ENCODE peak calls at places on chromosomes 11 and 22, in five cellular contexts. O is IMR-90, M is brain microvascular endothelial cell, Y is small intestine, W is Peyer's patch. G is an unnamed sample.
A peak's percentile ranks its signal among the peaks of the same experiment; 100 is the strongest.

GRCh38 chr11:88538088-88538487 is 200.6 kb upstream of the CTSC start:
- DNase-seq in O (peak; percentile 56), M (no peak), Y (no peak), W (no peak), G (no peak)

GRCh38 chr11:69297926-69298777 is 4.2 kb downstream of the MYEOV start:
- DNase-seq in O (peak; percentile 82), M (peak; percentile 62), Y (peak; percentile 76), W (peak; percentile 72), G (no peak)

GRCh38 chr11:114059984-114060401 is 482 bp downstream of the ZBTB16 start:
- DNase-seq in O (no peak), M (no peak), Y (peak; percentile 57), W (peak; percentile 57), G (no peak)

GRCh38 chr22:24444251-24444650 is 16.9 kb downstream of the ADORA2A start:
- DNase-seq in O (no peak), M (no peak), Y (no peak), W (no peak), G (peak; percentile 67)

GRCh38 chr22:19773470-19774040 is 13.0 kb downstream of the TBX1 start:
- DNase-seq in O (no peak), M (no peak), Y (no peak), W (no peak), G (no peak)

GRCh38 chr11:2910401-2910955 is 18.7 kb downstream of the PHLDA2 start:
- DNase-seq in O (no peak), M (no peak), Y (no peak), W (no peak), G (no peak)

GRCh38 chr11:74325649-74326645 is 14.5 kb upstream of the P4HA3 start:
- DNase-seq in O (peak; percentile 94), M (peak; percentile 55), Y (no peak), W (no peak), G (peak; percentile 92)

GRCh38 chr22:38831166-38831945 is 12.5 kb downstream of the NPTXR start:
- DNase-seq in O (peak; percentile 60), M (peak; percentile 66), Y (no peak), W (no peak), G (no peak)

GRCh38 chr11:70472240-70472639 is 73.9 kb downstream of the CTTN start:
- DNase-seq in O (no peak), M (no peak), Y (no peak), W (no peak), G (no peak)

GRCh38 chr11:65576867-65577755 is 1.3 kb downstream of the EHBP1L1 start:
- DNase-seq in O (peak; percentile 43), M (no peak), Y (peak; percentile 89), W (peak; percentile 72), G (peak; percentile 93)

GRCh38 chr22:29330753-29331152 is 15.3 kb upstream of the RASL10A start:
- DNase-seq in O (peak; percentile 77), M (peak; percentile 53), Y (no peak), W (no peak), G (no peak)

GRCh38 chr11:1906623-1907423 is 12.7 kb upstream of the TNNT3 start:
- DNase-seq in O (no peak), M (no peak), Y (no peak), W (no peak), G (no peak)

GRCh38 chr11:132186699-132187098 is 816.3 kb downstream of the NTM start:
- DNase-seq in O (no peak), M (no peak), Y (no peak), W (no peak), G (no peak)

GRCh38 chr11:859394-860131 is 16.9 kb downstream of the TSPAN4 start:
- DNase-seq in O (peak; percentile 85), M (peak; percentile 84), Y (peak; percentile 68), W (no peak), G (no peak)

GRCh38 chr11:15975742-15976141 is 380.6 kb downstream of the SOX6 start:
- DNase-seq in O (no peak), M (no peak), Y (no peak), W (no peak), G (no peak)

GRCh38 chr22:37904572-37905533 is 1.2 kb upstream of the MICALL1 start:
- DNase-seq in O (peak; percentile 99), M (peak; percentile 98), Y (no peak), W (no peak), G (no peak)

GRCh38 chr11:116073854-116074837 is 569.9 kb upstream of the CADM1 start:
- DNase-seq in O (no peak), M (no peak), Y (peak; percentile 74), W (no peak), G (no peak)

GRCh38 chr11:59582006-59582405 is 33.6 kb downstream of the OSBP start:
- DNase-seq in O (no peak), M (no peak), Y (peak; percentile 29), W (no peak), G (no peak)

GRCh38 chr11:19935507-19935906 is 222.9 kb downstream of the NAV2 start:
- DNase-seq in O (peak; percentile 86), M (peak; percentile 80), Y (no peak), W (no peak), G (no peak)

GRCh38 chr22:43389227-43389836 is 22.5 kb upstream of the MPPED1 start:
- DNase-seq in O (no peak), M (no peak), Y (no peak), W (no peak), G (no peak)

GRCh38 chr22:36822581-36822980 is 5.7 kb upstream of the PVALB start:
- DNase-seq in O (no peak), M (no peak), Y (no peak), W (no peak), G (no peak)

GRCh38 chr11:47233989-47234668 is 14.5 kb downstream of the ACP2 start:
- DNase-seq in O (peak; percentile 67), M (peak; percentile 81), Y (peak; percentile 64), W (no peak), G (no peak)

GRCh38 chr22:30860176-30861105 is 108.1 kb downstream of the MORC2 start:
- DNase-seq in O (no peak), M (no peak), Y (no peak), W (no peak), G (no peak)

GRCh38 chr22:32561163-32561562 is 86.6 kb downstream of the FBXO7 start:
- DNase-seq in O (no peak), M (no peak), Y (no peak), W (no peak), G (no peak)
- H3K27ac ChIP-seq in O (no peak overlapping the region), M (no peak overlapping the region), Y (no peak overlapping the region), W (no peak overlapping the region), G (no peak overlapping the region)

GRCh38 chr22:20963201-20964052 is 3.6 kb upstream of the AIFM3 start:
- DNase-seq in O (no peak), M (no peak), Y (no peak), W (no peak), G (no peak)

GRCh38 chr22:20964799-20965103 is 2.3 kb upstream of the AIFM3 start:
- DNase-seq in O (no peak), M (no peak), Y (no peak), W (no peak), G (no peak)

GRCh38 chr22:20962491-20962945 is 4.5 kb upstream of the AIFM3 start:
- DNase-seq in O (no peak), M (no peak), Y (no peak), W (no peak), G (no peak)

GRCh38 chr22:20965104-20965887 is 1.8 kb upstream of the AIFM3 start:
- DNase-seq in O (no peak), M (no peak), Y (no peak), W (no peak), G (no peak)

DNA sequence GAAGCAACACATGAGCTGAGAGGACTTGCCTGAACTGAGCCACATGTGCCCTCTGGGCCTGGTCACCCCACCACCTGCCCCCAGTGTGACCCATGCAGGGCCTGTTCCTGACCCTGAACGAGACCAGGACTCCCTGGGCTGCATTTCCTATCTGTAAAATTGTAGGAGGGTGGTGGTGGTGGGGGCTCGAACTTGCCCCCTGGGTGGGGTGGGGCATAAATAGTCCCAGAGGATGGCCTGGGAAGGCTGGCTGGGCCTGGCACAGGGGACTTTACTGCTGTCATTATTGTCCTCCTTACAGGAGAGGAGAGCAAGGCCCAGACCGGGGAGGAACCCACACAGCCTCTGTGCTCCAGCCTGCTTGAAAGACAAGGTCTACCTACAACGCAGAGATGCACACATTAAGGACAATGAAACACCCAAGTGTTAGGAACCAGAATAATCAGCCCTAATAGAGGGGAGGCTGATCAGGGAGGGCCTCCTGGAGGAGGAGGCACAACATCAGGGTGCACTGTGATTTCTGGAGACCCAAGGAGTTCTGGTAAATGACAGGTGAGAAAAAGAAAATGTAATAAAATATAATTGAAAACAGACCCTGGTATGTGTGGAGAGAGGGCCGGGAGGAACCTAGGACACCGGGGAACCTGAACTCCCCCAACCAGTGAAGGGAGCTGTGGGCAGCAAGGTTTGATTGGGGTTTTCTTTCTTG is 2.8 kb upstream of the AIFM3 start:
- DNase-seq in O (no peak), M (no peak), Y (no peak), W (no peak), G (no peak)
- H3K4me3 ChIP-seq in O (no peak overlapping the region), M (no peak overlapping the region), Y (no peak overlapping the region), W (peak overlapping the region; percentile 55), G (peak overlapping the region; percentile 65)

GRCh38 chr11:118115048-118115447 is 28.3 kb upstream of the SMIM35 start:
- DNase-seq in O (no peak), M (no peak), Y (no peak), W (no peak), G (no peak)
- H3K27ac ChIP-seq in O (no peak overlapping the region), M (no peak overlapping the region), Y (no peak overlapping the region), W (no peak overlapping the region), G (no peak overlapping the region)

GRCh38 chr22:46437990-46438389 is 99.4 kb downstream of the CELSR1 start:
- DNase-seq in O (no peak), M (no peak), Y (no peak), W (no peak), G (no peak)
- H3K4me3 ChIP-seq in O (no peak overlapping the region), M (no peak overlapping the region), Y (no peak overlapping the region), W (no peak overlapping the region), G (no peak overlapping the region)

GRCh38 chr22:39946571-39947407 is 13.4 kb upstream of the TMA7B start:
- DNase-seq in O (no peak), M (no peak), Y (no peak), W (peak; percentile 25), G (no peak)
- H3K27ac ChIP-seq in O (no peak overlapping the region), M (no peak overlapping the region), Y (no peak overlapping the region), W (no peak overlapping the region), G (no peak overlapping the region)

DNA sequence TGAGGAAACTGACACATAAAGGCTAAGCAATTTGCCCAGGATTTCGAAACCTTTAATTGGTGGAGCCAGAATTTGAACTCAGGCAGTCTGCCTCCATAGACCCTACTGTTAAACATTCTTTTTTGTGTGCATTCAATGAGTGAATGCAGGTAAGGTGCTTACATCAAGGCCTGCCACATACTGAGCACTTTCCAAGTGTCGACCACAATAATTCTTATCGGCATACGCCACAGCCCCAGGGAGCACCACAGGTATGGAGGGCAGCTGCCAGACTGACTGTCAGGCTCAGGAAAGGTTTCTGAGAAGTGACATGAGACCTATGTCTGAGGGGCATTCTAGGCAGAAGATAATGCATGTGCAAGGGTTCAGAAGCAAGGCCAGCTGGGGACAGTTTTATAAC is 334.7 kb upstream of the NARS2 start:
- DNase-seq in O (no peak), M (no peak), Y (no peak), W (no peak), G (no peak)
- H3K4me3 ChIP-seq in O (no peak overlapping the region), M (no peak overlapping the region), Y (no peak overlapping the region), W (no peak overlapping the region), G (no peak overlapping the region)

GRCh38 chr11:9169595-9170295 is 78.3 kb upstream of the SCUBE2 start:
- DNase-seq in O (peak; percentile 34), M (no peak), Y (no peak), W (no peak), G (no peak)
- H3K27ac ChIP-seq in O (no peak overlapping the region), M (no peak overlapping the region), Y (no peak overlapping the region), W (no peak overlapping the region), G (no peak overlapping the region)